ENCODE peak calls at places on chromosomes 6 and 20, in seven cellular contexts. B is right lobe of liver; K is HCT116; E is RWPE1; A is astrocyte of the cerebellum; R is breast epithelium; Y is CD4-positive, alpha-beta T cell. V is an unnamed sample.

GRCh38 chr6:70371454-70372105 is 41.7 kb upstream of the FAM135A start:
- DNase-seq in A (peak), K (peak), E (peak), R (no peak), B (no peak), Y (no peak), V (no peak)

GRCh38 chr20:10715035-10715434 is 41.2 kb upstream of the JAG1 start:
- DNase-seq in A (peak), B (no peak), K (no peak), E (peak), R (no peak), Y (no peak), V (no peak)

GRCh38 chr20:50658804-50659380 is 32.5 kb downstream of the RIPOR3 start:
- DNase-seq in K (no peak), R (no peak), A (no peak), Y (no peak), E (no peak), B (peak), V (no peak)

GRCh38 chr6:46821348-46821992 is 28.3 kb downstream of the MEP1A start:
- DNase-seq in B (peak), Y (no peak), R (no peak), A (no peak), E (peak), K (no peak), V (no peak)

GRCh38 chr6:90135672-90136071 is 161.0 kb downstream of the BACH2 start:
- DNase-seq in K (no peak), Y (no peak), A (peak), E (peak), R (no peak), B (no peak), V (no peak)

GRCh38 chr6:17828149-17828548 is 121.4 kb upstream of the NUP153 start:
- DNase-seq in K (no peak), R (no peak), Y (no peak), E (no peak), A (no peak), B (no peak), V (no peak)

GRCh38 chr6:137646506-137646905 is 152.3 kb upstream of the OLIG3 start:
- DNase-seq in E (no peak), B (no peak), Y (no peak), R (no peak), K (no peak), A (no peak), V (no peak)

GRCh38 chr6:42404494-42404893 is 47.2 kb downstream of the TRERF1 start:
- DNase-seq in R (no peak), E (peak), A (no peak), Y (peak), K (peak), B (peak), V (peak)

GRCh38 chr6:140736227-140736626 is 1361.8 kb upstream of the CITED2 start:
- DNase-seq in B (no peak), E (no peak), Y (no peak), K (no peak), R (no peak), A (peak), V (no peak)

GRCh38 chr6:96649926-96650325 is 87.0 kb downstream of the FHL5 start:
- DNase-seq in Y (no peak), K (no peak), R (no peak), E (no peak), B (no peak), A (no peak), V (no peak)

GRCh38 chr6:54874349-54875048 is 27.9 kb downstream of the FAM83B start:
- DNase-seq in Y (no peak), E (peak), R (no peak), B (no peak), K (peak), A (no peak), V (no peak)

GRCh38 chr6:3484240-3484639 is 27.4 kb upstream of the SLC22A23 start:
- DNase-seq in B (no peak), E (peak), A (peak), Y (no peak), R (no peak), K (peak), V (no peak)

GRCh38 chr6:19538086-19538485 is 299.1 kb upstream of the ID4 start:
- DNase-seq in R (peak), K (no peak), E (peak), A (no peak), Y (no peak), B (no peak), V (no peak)

GRCh38 chr6:35654883-35655282 is 33.8 kb downstream of the FKBP5 start:
- DNase-seq in E (no peak), K (no peak), R (no peak), Y (no peak), B (no peak), A (no peak), V (no peak)

GRCh38 chr6:128400875-128401274 is 119.5 kb downstream of the PTPRK start:
- DNase-seq in K (no peak), E (no peak), B (no peak), R (no peak), A (no peak), Y (no peak), V (no peak)

GRCh38 chr6:84554706-84555105 is 209.7 kb downstream of the TBX18 start:
- DNase-seq in K (no peak), Y (no peak), B (no peak), E (no peak), A (no peak), R (no peak), V (no peak)

GRCh38 chr6:85127696-85128225 is 322.1 kb upstream of the NT5E start:
- DNase-seq in Y (no peak), B (no peak), R (no peak), K (no peak), A (no peak), E (no peak), V (no peak)

GRCh38 chr6:113361014-113361645 is 496.0 kb upstream of the MARCKS start:
- DNase-seq in A (peak), E (peak), R (no peak), B (no peak), Y (no peak), K (peak), V (no peak)

GRCh38 chr6:71489736-71490135 is 201.1 kb downstream of the OGFRL1 start:
- DNase-seq in A (peak), B (no peak), K (peak), Y (no peak), R (no peak), E (peak), V (no peak)

GRCh38 chr20:47521059-47521808 is 19.5 kb downstream of the NCOA3 start:
- DNase-seq in A (no peak), K (no peak), B (no peak), R (no peak), E (no peak), Y (no peak), V (no peak)

GRCh38 chr6:3849681-3850450 is 693 bp downstream of the FAM50B start:
- DNase-seq in B (no peak), K (no peak), Y (no peak), R (no peak), A (no peak), E (no peak), V (no peak)

GRCh38 chr20:22768266-22768665 is 183.9 kb upstream of the FOXA2 start:
- DNase-seq in R (no peak), Y (no peak), K (no peak), B (no peak), A (no peak), E (no peak), V (no peak)

GRCh38 chr6:137432054-137432545 is 62.1 kb downstream of the OLIG3 start:
- DNase-seq in B (no peak), A (no peak), Y (no peak), E (no peak), K (no peak), R (no peak), V (no peak)

GRCh38 chr6:18121580-18122127 is 823 bp downstream of the NHLRC1 start:
- DNase-seq in E (no peak), R (no peak), Y (no peak), B (peak), K (no peak), A (no peak), V (no peak)

GRCh38 chr20:35006009-35006408 is 50.3 kb downstream of the MYH7B start:
- DNase-seq in B (peak), A (no peak), K (no peak), Y (no peak), E (no peak), R (peak), V (no peak)

GRCh38 chr6:119497988-119498727 is 148.6 kb upstream of the MAN1A1 start:
- DNase-seq in A (no peak), R (no peak), B (no peak), Y (no peak), K (no peak), E (no peak), V (no peak)
- TF ChIP-seq CTCF in A (no peak), R (no peak), B (no peak), Y (no peak), K (no peak), E (no peak), V (no peak)

DNA sequence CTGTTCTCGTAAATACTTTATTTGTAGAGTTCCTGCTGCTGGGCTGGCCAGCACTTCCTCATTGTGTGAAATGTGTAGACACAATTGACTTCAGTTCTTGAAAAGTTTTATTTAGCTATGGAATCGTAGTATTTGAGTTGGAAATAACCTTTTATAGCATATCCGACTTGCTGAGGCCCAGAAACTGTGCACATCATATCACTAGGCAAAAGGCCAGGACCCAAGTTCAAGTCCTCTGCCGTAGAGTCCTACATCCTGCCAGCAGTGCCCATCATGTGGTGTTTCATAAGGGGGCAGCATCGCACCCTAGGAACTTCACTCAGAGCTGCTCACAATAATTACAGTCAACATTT is 207.7 kb upstream of the SNX9 start:
- DNase-seq in E (no peak), Y (no peak), A (no peak), B (no peak), R (no peak), K (no peak), V (no peak)
- TF ChIP-seq CTCF in E (no peak), Y (no peak), A (no peak), B (no peak), R (no peak), K (peak), V (no peak)

DNA sequence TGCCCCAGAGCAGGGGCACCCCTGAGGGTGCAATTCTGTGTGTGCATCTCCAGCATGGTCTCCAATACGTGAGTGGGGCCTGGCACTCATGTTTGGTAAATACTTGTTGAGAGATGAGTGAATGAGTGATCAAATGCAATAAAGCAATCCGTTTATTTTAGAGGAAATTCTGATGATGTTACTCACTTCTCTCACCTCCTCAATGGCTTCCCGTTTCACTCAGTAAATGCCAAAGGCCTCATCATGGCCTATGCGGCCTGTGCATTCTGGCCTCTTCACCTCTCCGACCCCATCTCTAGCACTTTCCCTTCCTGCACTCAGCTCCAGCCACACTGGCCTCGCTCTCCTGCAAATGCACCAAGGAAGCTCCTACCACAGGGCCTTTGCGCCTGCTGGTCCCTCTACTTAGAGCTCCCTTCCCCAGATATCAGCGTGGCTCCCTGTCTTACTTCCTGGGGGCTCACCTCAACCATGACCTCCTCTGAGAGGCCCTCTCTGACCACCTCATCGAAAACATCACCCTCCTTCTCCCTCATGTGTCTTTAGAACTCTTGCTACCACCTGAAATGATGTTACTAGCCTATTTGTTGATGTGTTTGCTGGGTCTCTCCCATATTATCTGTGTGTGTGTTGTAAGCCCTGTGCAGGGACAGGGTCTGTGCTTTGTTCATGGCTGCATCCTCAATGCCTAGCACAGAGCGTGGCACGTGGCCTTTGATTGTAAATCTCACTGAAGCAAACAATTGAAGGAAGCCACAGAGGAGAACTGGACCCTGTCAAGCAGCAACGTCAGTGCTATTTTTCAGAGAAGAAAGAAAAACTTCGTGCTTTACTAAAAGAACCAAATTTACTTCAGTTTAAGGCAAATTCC is 42.6 kb downstream of the RAB44 start:
- DNase-seq in Y (no peak), K (no peak), A (no peak), R (no peak), B (no peak), E (no peak), V (no peak)
- TF ChIP-seq CTCF in Y (no peak), K (no peak), A (no peak), R (no peak), B (no peak), E (no peak), V (no peak)

GRCh38 chr6:131065112-131065823 is 2.2 kb upstream of the EPB41L2 start:
- DNase-seq in R (no peak), K (no peak), E (no peak), B (no peak), Y (no peak), A (no peak), V (no peak)

GRCh38 chr6:131068165-131068564 is 5.1 kb upstream of the EPB41L2 start:
- DNase-seq in A (no peak), Y (no peak), K (no peak), B (no peak), R (no peak), E (no peak), V (no peak)

GRCh38 chr6:131065824-131066171 is 2.8 kb upstream of the EPB41L2 start:
- DNase-seq in K (no peak), E (no peak), B (no peak), Y (no peak), R (no peak), A (no peak), V (no peak)

GRCh38 chr6:131070061-131070460 is 7.0 kb upstream of the EPB41L2 start:
- DNase-seq in Y (no peak), R (no peak), A (no peak), E (no peak), K (no peak), B (no peak), V (no peak)

DNA sequence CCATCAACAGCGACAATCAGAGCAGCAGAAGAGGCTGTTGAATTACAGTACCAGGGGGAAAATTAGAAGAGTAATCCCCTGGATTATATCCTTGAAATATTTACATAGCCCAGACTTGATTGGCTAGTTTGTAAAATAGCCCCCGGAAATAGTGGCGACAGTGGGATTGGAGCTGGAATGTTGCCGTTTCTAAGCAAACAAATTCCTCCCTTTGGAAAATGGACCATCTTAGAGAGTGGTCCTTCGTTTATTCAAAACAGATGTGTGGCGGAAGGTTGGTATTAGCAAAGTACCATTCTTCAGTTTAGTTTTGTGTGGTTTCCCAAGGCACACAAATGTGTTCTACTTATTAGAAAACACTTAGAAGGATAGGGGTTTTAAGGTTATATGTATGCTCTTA is 4.5 kb upstream of the EPB41L2 start:
- DNase-seq in K (no peak), B (no peak), Y (no peak), E (no peak), R (no peak), A (no peak), V (no peak)
- TF ChIP-seq CTCF in K (no peak), B (no peak), Y (no peak), E (no peak), R (no peak), A (no peak), V (no peak)

DNA sequence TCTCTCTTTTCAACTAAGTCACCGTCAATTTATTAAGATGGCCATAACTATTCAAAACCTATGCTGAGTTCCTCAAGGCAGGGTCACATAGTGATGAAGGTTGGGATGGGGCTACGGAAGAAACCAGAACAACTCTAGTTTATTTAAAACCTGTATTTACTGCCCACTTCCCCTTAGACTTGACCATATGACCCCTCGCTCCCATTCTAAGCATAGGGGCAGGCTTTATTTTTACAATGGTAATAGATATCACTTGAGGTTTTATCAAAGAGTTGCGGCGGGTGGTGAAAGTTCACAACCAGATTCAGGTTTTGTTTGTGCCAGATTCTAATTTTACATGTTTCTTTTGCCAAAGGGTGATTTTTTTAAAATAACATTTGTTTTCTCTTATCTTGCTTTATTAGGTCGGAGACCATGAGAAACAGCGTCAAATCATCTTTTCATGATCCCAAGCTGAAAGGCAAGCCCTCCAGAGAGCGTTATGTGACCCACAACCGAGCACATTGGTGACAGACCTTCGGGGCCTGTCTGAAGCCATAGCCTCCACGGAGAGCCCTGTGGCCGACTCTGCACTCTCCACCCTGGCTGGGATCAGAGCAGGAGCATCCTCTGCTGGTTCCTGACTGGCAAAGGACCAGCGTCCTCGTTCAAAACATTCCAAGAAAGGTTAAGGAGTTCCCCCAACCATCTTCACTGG is 5.5 kb downstream of the EDN1 start:
- DNase-seq in Y (no peak), K (no peak), A (no peak), B (no peak), E (no peak), R (no peak), V (no peak)
- TF ChIP-seq CTCF in Y (no peak), K (no peak), A (no peak), B (no peak), E (no peak), R (no peak), V (no peak)

DNA sequence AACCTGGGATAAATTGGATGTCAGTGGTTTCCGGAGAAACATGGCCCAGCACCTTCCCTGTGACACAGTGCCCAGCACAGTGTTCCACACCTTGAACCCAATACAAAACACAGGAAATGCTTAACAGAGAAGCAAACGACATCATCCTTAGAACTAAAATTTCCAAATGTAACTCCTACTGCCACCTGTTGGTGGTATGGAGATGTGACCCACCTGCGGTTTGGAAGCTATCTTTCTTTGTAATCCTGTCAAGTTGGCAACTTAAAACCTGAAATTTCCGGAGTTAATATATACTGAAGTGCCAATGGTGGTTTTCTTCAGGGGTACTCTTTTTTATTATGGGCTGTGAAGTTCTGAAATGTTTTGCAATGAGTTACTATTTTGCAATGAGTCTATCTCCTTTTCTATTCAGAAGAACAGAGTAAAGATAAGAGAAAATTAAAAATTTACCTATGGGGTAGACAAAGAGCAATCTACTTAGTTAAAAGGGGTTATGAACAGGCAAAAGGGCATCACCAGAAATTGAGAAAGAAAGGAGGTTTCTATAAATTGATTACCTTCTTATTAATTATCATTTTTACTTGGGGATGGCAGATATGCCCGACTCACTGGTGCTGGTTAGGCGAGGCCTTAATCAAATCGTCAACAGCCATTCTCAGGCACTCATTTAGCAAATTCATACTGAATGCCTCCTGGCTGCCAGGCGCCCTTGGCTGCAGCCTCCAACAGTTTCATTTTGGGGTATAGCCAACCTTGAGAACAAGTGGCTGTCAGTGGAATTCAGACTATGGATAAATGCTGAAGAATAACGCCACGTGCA is 658.6 kb downstream of the PTPRT start:
- DNase-seq in B (no peak), E (peak), A (no peak), Y (no peak), K (no peak), R (no peak), V (no peak)
- TF ChIP-seq CTCF in B (peak), E (peak), A (peak), Y (no peak), K (peak), R (peak), V (peak)

V was measured in CD14-positive monocyte.